ENCODE peak calls at places on chromosomes 6 and 20, in seven cellular contexts. C is AG10803, S is suprapubic skin, L is heart left ventricle, A is AG09309, P is GM12865, X is mucosa of descending colon. H is an unnamed sample.

GRCh38 chr6:48611332-48611731 is 500.3 kb upstream of the PTCHD4 start:
- DNase-seq in C (no peak), S (no peak), L (no peak), A (no peak), P (no peak), X (no peak), H (no peak)

GRCh38 chr20:55316753-55317152 is 688.6 kb downstream of the CBLN4 start:
- DNase-seq in C (no peak), S (no peak), L (no peak), A (no peak), P (no peak), X (no peak), H (no peak)

GRCh38 chr20:43717616-43717995 is 9.2 kb downstream of the GTSF1L start:
- DNase-seq in C (no peak), S (no peak), L (no peak), A (no peak), P (no peak), X (no peak), H (no peak)

GRCh38 chr6:167795874-167796667 is 30.6 kb upstream of the AFDN start:
- DNase-seq in C (no peak), S (no peak), L (peak), A (no peak), P (no peak), X (peak), H (peak)

GRCh38 chr6:90008908-90009501 is 114.7 kb downstream of the GJA10 start:
- DNase-seq in C (peak), S (no peak), L (no peak), A (peak), P (no peak), X (no peak), H (no peak)

GRCh38 chr20:59514554-59514953 is 89.8 kb upstream of the PHACTR3 start:
- DNase-seq in C (no peak), S (no peak), L (no peak), A (no peak), P (no peak), X (no peak), H (no peak)

GRCh38 chr20:10992776-10993175 is 319.0 kb upstream of the JAG1 start:
- DNase-seq in C (peak), S (no peak), L (no peak), A (no peak), P (no peak), X (no peak), H (no peak)

GRCh38 chr6:102799051-102799450 is 1405.5 kb downstream of the GRIK2 start:
- DNase-seq in C (no peak), S (no peak), L (no peak), A (no peak), P (no peak), X (no peak), H (no peak)

GRCh38 chr6:25239059-25239458 is 40.1 kb upstream of the CARMIL1 start:
- DNase-seq in C (no peak), S (no peak), L (no peak), A (no peak), P (no peak), X (no peak), H (no peak)

GRCh38 chr6:116572162-116572561 is 858 bp downstream of the RWDD1 start:
- DNase-seq in C (peak), S (no peak), L (peak), A (no peak), P (peak), X (peak), H (no peak)

GRCh38 chr6:136921936-136922679 is at the start of gene SLC35D3:
- DNase-seq in C (no peak), S (no peak), L (peak), A (no peak), P (peak), X (peak), H (no peak)

GRCh38 chr6:74752303-74752702 is 453.6 kb downstream of the COL12A1 start:
- DNase-seq in C (no peak), S (no peak), L (no peak), A (no peak), P (no peak), X (peak), H (no peak)

GRCh38 chr20:35698298-35699126 is 640 bp downstream of the NFS1 start:
- DNase-seq in C (no peak), S (peak), L (no peak), A (no peak), P (no peak), X (no peak), H (no peak)

GRCh38 chr6:79777713-79778579 is 146.8 kb downstream of the SH3BGRL2 start:
- DNase-seq in C (peak), S (peak), L (peak), A (peak), P (peak), X (peak), H (peak)

GRCh38 chr20:46151936-46152335 is 33.8 kb downstream of the CD40 start:
- DNase-seq in C (no peak), S (no peak), L (no peak), A (no peak), P (peak), X (peak), H (no peak)
- TF ChIP-seq CTCF in C (peak), S (no peak), L (no peak), A (peak), P (peak), X (no peak), H (no peak)

GRCh38 chr6:151765444-151765886 is 42.0 kb upstream of the ESR1 start:
- DNase-seq in C (peak), S (no peak), L (peak), A (peak), P (peak), X (peak), H (peak)

GRCh38 chr6:151763303-151763702 is 44.2 kb upstream of the ESR1 start:
- DNase-seq in C (peak), S (no peak), L (no peak), A (no peak), P (no peak), X (no peak), H (no peak)

GRCh38 chr6:151760486-151760885 is 47.0 kb upstream of the ESR1 start:
- DNase-seq in C (no peak), S (no peak), L (no peak), A (no peak), P (no peak), X (no peak), H (no peak)

GRCh38 chr6:151763938-151764680 is 43.4 kb upstream of the ESR1 start:
- DNase-seq in C (peak), S (peak), L (peak), A (peak), P (peak), X (peak), H (peak)

GRCh38 chr6:151762817-151763216 is 44.7 kb upstream of the ESR1 start:
- DNase-seq in C (no peak), S (no peak), L (no peak), A (no peak), P (no peak), X (no peak), H (no peak)
- H3K4me3 ChIP-seq in C (peak), S (peak), L (no peak), A (no peak), P (no peak), X (no peak), H (no peak)

GRCh38 chr20:50996901-50997830 is 25.7 kb downstream of the KCNG1 start:
- DNase-seq in C (peak), S (no peak), L (no peak), A (no peak), P (no peak), X (no peak), H (no peak)
- TF ChIP-seq CTCF in C (no peak), S (no peak), L (no peak), A (no peak), P (no peak), X (no peak), H (no peak)

GRCh38 chr6:158561938-158562337 is 2.0 kb downstream of the TMEM181 start:
- DNase-seq in C (no peak), S (no peak), L (no peak), A (no peak), P (no peak), X (no peak), H (no peak)
- H3K4me3 ChIP-seq in C (peak), S (peak), L (no peak), A (no peak), P (no peak), X (no peak), H (no peak)

GRCh38 chr6:86712039-86712438 is 225.3 kb upstream of the HTR1E start:
- DNase-seq in C (no peak), S (no peak), L (no peak), A (no peak), P (no peak), X (no peak), H (no peak)

GRCh38 chr6:86707545-86708120 is 229.7 kb upstream of the HTR1E start:
- DNase-seq in C (no peak), S (no peak), L (no peak), A (no peak), P (no peak), X (no peak), H (peak)

GRCh38 chr6:86706449-86706848 is 230.9 kb upstream of the HTR1E start:
- DNase-seq in C (no peak), S (no peak), L (no peak), A (no peak), P (peak), X (no peak), H (no peak)
- TF ChIP-seq CTCF in C (no peak), S (no peak), L (no peak), A (no peak), P (peak), X (no peak), H (peak)

GRCh38 chr20:25749667-25750066 is 53.0 kb upstream of the ZNF337 start:
- DNase-seq in C (no peak), S (no peak), L (no peak), A (no peak), P (no peak), X (no peak), H (no peak)

GRCh38 chr20:25745738-25746137 is 49.1 kb upstream of the ZNF337 start:
- DNase-seq in C (no peak), S (no peak), L (no peak), A (no peak), P (no peak), X (no peak), H (no peak)

GRCh38 chr20:25745100-25745499 is 48.4 kb upstream of the ZNF337 start:
- DNase-seq in C (no peak), S (no peak), L (no peak), A (no peak), P (no peak), X (no peak), H (no peak)

GRCh38 chr20:25750220-25750764 is 53.6 kb upstream of the ZNF337 start:
- DNase-seq in C (no peak), S (no peak), L (no peak), A (no peak), P (no peak), X (no peak), H (no peak)

DNA sequence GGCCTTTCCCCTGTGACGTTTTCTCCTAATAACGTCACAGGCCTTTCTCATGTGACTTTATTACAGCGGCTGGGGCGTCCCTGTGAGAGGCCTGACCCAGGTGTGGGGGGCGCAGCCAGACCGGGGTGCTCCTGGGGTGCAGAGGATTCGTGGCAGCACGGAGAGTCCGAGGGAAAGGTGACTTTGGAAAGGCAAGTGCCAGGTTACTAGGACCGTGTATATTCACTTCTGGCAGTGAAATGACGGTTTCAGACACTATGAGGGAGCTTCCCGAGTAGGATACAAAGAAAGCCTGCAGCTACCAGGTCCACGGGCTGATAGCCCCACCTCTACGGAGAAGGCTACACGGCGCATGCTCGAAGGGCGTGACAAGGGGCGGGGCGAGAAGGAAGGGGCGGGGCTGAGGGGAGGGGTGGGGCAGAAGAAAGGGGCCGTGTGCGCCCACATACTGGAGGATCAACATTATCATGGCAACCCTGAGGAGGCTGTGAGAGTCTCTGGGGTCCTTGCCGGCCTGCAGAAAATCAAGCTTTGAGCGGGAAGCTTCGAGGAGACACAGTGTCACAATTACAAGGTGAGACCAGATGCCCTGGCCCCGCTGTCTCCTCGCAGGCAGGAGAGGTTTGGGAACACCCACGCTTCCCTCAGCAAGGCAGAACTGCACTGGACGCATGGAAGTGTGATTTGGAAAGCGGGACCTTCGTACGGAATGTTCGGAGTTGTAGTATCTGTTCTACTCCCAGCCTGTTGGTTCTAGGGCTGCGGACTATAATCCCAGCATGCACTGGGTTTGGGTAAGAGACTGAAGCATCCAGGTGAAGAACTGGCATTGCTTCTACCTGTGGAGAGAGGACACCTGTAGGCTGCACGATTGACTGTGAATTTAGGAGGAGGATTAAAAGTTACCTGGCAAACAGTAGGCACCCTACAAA is 54.4 kb upstream of the ZNF337 start:
- DNase-seq in C (peak), S (no peak), L (no peak), A (no peak), P (peak), X (peak), H (peak)
- H3K4me3 ChIP-seq in C (peak), S (peak), L (no peak), A (no peak), P (peak), X (no peak), H (peak)

GRCh38 chr6:139109558-139109957 is 25.3 kb upstream of the HECA start:
- DNase-seq in C (peak), S (no peak), L (no peak), A (no peak), P (peak), X (peak), H (peak)
- TF ChIP-seq CTCF in C (peak), S (no peak), L (peak), A (peak), P (peak), X (no peak), H (peak)